ENCODE peak calls at places on chromosome 2, in five cellular contexts. One of them, this sample, is unnamed.

GRCh38 chr2:112884869-112885502 is 26.0 kb upstream of the IL37 start:
- DNase-seq in NCI-H1417: no peak
- DNase-seq in GM03348: peak
- DNase-seq in AG04449: no peak
- DNase-seq in RPMI7951: peak
- DNase-seq in this sample: no peak

GRCh38 chr2:73838889-73839539 is 10.3 kb downstream of the STAMBP start:
- DNase-seq in AG04449: no peak
- DNase-seq in NCI-H1417: no peak
- DNase-seq in GM03348: peak
- DNase-seq in RPMI7951: no peak
- DNase-seq in this sample: no peak

GRCh38 chr2:211113294-211114175 is 557.1 kb downstream of the CPS1 start:
- DNase-seq in RPMI7951: no peak
- DNase-seq in NCI-H1417: no peak
- DNase-seq in GM03348: no peak
- DNase-seq in AG04449: no peak
- DNase-seq in this sample: no peak

GRCh38 chr2:20129320-20130274 is 78.2 kb upstream of the LAPTM4A start:
- DNase-seq in NCI-H1417: peak
- DNase-seq in RPMI7951: no peak
- DNase-seq in AG04449: no peak
- DNase-seq in GM03348: no peak
- DNase-seq in this sample: peak

GRCh38 chr2:218405365-218406208 is 5.9 kb downstream of the CTDSP1 start:
- DNase-seq in AG04449: no peak
- DNase-seq in GM03348: no peak
- DNase-seq in RPMI7951: peak
- DNase-seq in NCI-H1417: no peak
- DNase-seq in this sample: no peak

GRCh38 chr2:156647377-156648010 is 211.3 kb downstream of the GPD2 start:
- DNase-seq in NCI-H1417: no peak
- DNase-seq in GM03348: no peak
- DNase-seq in AG04449: no peak
- DNase-seq in RPMI7951: no peak
- DNase-seq in this sample: no peak

GRCh38 chr2:68516051-68516771 is 48.8 kb downstream of the APLF start:
- DNase-seq in GM03348: no peak
- DNase-seq in RPMI7951: no peak
- DNase-seq in AG04449: no peak
- DNase-seq in NCI-H1417: no peak
- DNase-seq in this sample: no peak

GRCh38 chr2:236164201-236164982 is 3.8 kb downstream of the GBX2 start:
- DNase-seq in GM03348: peak
- DNase-seq in AG04449: no peak
- DNase-seq in NCI-H1417: peak
- DNase-seq in RPMI7951: no peak
- DNase-seq in this sample: no peak

GRCh38 chr2:677056-677949 is at the start of gene TMEM18:
- DNase-seq in AG04449: peak
- DNase-seq in NCI-H1417: peak
- DNase-seq in GM03348: peak
- DNase-seq in RPMI7951: peak
- DNase-seq in this sample: peak

GRCh38 chr2:105749583-105750399 is 5.1 kb downstream of the NCK2 start:
- DNase-seq in RPMI7951: no peak
- DNase-seq in NCI-H1417: no peak
- DNase-seq in AG04449: no peak
- DNase-seq in GM03348: no peak
- DNase-seq in this sample: no peak

GRCh38 chr2:109374548-109375130 is 239.1 kb downstream of the SEPTIN10 start:
- DNase-seq in NCI-H1417: no peak
- DNase-seq in GM03348: no peak
- DNase-seq in RPMI7951: no peak
- DNase-seq in AG04449: no peak
- DNase-seq in this sample: no peak

GRCh38 chr2:221129657-221130056 is 442.4 kb downstream of the EPHA4 start:
- DNase-seq in GM03348: no peak
- DNase-seq in RPMI7951: no peak
- DNase-seq in NCI-H1417: no peak
- DNase-seq in AG04449: no peak
- DNase-seq in this sample: no peak

GRCh38 chr2:26172866-26173595 is at the start of gene GAREM2:
- DNase-seq in GM03348: peak
- DNase-seq in AG04449: no peak
- DNase-seq in RPMI7951: no peak
- DNase-seq in NCI-H1417: peak
- DNase-seq in this sample: no peak

GRCh38 chr2:150126143-150126725 is 361.2 kb downstream of the RND3 start:
- DNase-seq in GM03348: no peak
- DNase-seq in NCI-H1417: no peak
- DNase-seq in RPMI7951: no peak
- DNase-seq in AG04449: no peak
- DNase-seq in this sample: no peak

GRCh38 chr2:218781691-218782528 is at the start of gene CYP27A1:
- DNase-seq in NCI-H1417: peak
- DNase-seq in RPMI7951: peak
- DNase-seq in GM03348: peak
- DNase-seq in AG04449: no peak
- DNase-seq in this sample: peak

GRCh38 chr2:127683056-127683455 is 7.7 kb upstream of the LIMS2 start:
- DNase-seq in AG04449: no peak
- DNase-seq in RPMI7951: no peak
- DNase-seq in GM03348: no peak
- DNase-seq in NCI-H1417: no peak
- DNase-seq in this sample: no peak

GRCh38 chr2:5818947-5819346 is 126.8 kb downstream of the SOX11 start:
- DNase-seq in GM03348: no peak
- DNase-seq in RPMI7951: no peak
- DNase-seq in NCI-H1417: no peak
- DNase-seq in AG04449: no peak
- DNase-seq in this sample: no peak

GRCh38 chr2:132253496-132254305 is 91.9 kb upstream of the ANKRD30BL start:
- DNase-seq in AG04449: no peak
- DNase-seq in RPMI7951: no peak
- DNase-seq in NCI-H1417: no peak
- DNase-seq in GM03348: peak
- DNase-seq in this sample: no peak

GRCh38 chr2:26591619-26592505 is 49.3 kb downstream of the CIB4 start:
- DNase-seq in RPMI7951: no peak
- DNase-seq in GM03348: no peak
- DNase-seq in NCI-H1417: no peak
- DNase-seq in AG04449: no peak
- DNase-seq in this sample: no peak

GRCh38 chr2:127807678-127808353 is 3.2 kb downstream of the WDR33 start:
- DNase-seq in AG04449: no peak
- DNase-seq in RPMI7951: peak
- DNase-seq in NCI-H1417: no peak
- DNase-seq in GM03348: no peak
- DNase-seq in this sample: no peak

GRCh38 chr2:37472959-37473358 is 128.5 kb downstream of the QPCT start:
- DNase-seq in GM03348: peak
- DNase-seq in RPMI7951: peak
- DNase-seq in AG04449: no peak
- DNase-seq in NCI-H1417: peak
- DNase-seq in this sample: peak

GRCh38 chr2:146874260-146874658 is 970.6 kb upstream of the ACVR2A start:
- DNase-seq in GM03348: peak
- DNase-seq in RPMI7951: peak
- DNase-seq in NCI-H1417: no peak
- DNase-seq in AG04449: no peak
- DNase-seq in this sample: no peak

GRCh38 chr2:232880764-232881351 is 10.8 kb downstream of the SNORC start:
- DNase-seq in AG04449: no peak
- DNase-seq in NCI-H1417: no peak
- DNase-seq in RPMI7951: no peak
- DNase-seq in GM03348: no peak
- DNase-seq in this sample: no peak

GRCh38 chr2:217723981-217724380 is 278.8 kb downstream of the TNS1 start:
- DNase-seq in GM03348: no peak
- DNase-seq in RPMI7951: no peak
- DNase-seq in AG04449: no peak
- DNase-seq in NCI-H1417: no peak
- DNase-seq in this sample: no peak

GRCh38 chr2:8003462-8004075 is 678.3 kb upstream of the ID2 start:
- DNase-seq in RPMI7951: peak
- DNase-seq in GM03348: peak
- DNase-seq in NCI-H1417: no peak
- DNase-seq in AG04449: peak
- DNase-seq in this sample: no peak

GRCh38 chr2:120539937-120540718 is 194.2 kb downstream of the INHBB start:
- DNase-seq in GM03348: peak
- DNase-seq in AG04449: peak
- DNase-seq in NCI-H1417: peak
- DNase-seq in RPMI7951: peak
- DNase-seq in this sample: no peak

GRCh38 chr2:240917009-240917683 is 11.0 kb downstream of the CROCC2 start:
- DNase-seq in NCI-H1417: no peak
- DNase-seq in GM03348: no peak
- DNase-seq in RPMI7951: no peak
- DNase-seq in AG04449: no peak
- DNase-seq in this sample: no peak

GRCh38 chr2:3282056-3282998 is 95.3 kb downstream of the EIPR1 start:
- DNase-seq in NCI-H1417: peak
- DNase-seq in AG04449: no peak
- DNase-seq in GM03348: no peak
- DNase-seq in RPMI7951: no peak
- DNase-seq in this sample: peak

GRCh38 chr2:39469807-39470206 is 32.7 kb upstream of the MAP4K3 start:
- DNase-seq in AG04449: no peak
- DNase-seq in RPMI7951: peak
- DNase-seq in GM03348: peak
- DNase-seq in NCI-H1417: no peak
- DNase-seq in this sample: no peak

GRCh38 chr2:63582873-63583272 is 5.4 kb downstream of the WDPCP start:
- DNase-seq in NCI-H1417: no peak
- DNase-seq in GM03348: no peak
- DNase-seq in AG04449: no peak
- DNase-seq in RPMI7951: no peak
- DNase-seq in this sample: no peak

This sample was measured in DMS79 treated with DMSO at 0.1 percent for 48 hours.